ENCODE peak calls at places on chromosomes 13 and 19, in five cellular contexts. One of them, this sample, is unnamed.

GRCh38 chr19:1360818-1361461 is 22.8 kb upstream of the NDUFS7 start:
- DNase-seq in HCT116: no peak
- DNase-seq in AG09309: peak
- DNase-seq in NCI-H1092: peak
- DNase-seq in astrocyte of the spinal cord: peak
- DNase-seq in this sample: no peak

GRCh38 chr19:28466107-28467045 is 746.6 kb downstream of the UQCRFS1 start:
- DNase-seq in HCT116: no peak
- DNase-seq in AG09309: peak
- DNase-seq in NCI-H1092: peak
- DNase-seq in astrocyte of the spinal cord: peak
- DNase-seq in this sample: no peak

GRCh38 chr19:39926170-39926755 is 8.2 kb downstream of the FCGBP start:
- DNase-seq in HCT116: no peak
- DNase-seq in AG09309: no peak
- DNase-seq in NCI-H1092: no peak
- DNase-seq in astrocyte of the spinal cord: no peak
- DNase-seq in this sample: no peak

GRCh38 chr13:71842003-71842402 is 25.0 kb downstream of the DACH1 start:
- DNase-seq in HCT116: no peak
- DNase-seq in AG09309: no peak
- DNase-seq in NCI-H1092: no peak
- DNase-seq in astrocyte of the spinal cord: no peak
- DNase-seq in this sample: no peak

GRCh38 chr19:32691952-32692726 is 518 bp downstream of the NUDT19 start:
- DNase-seq in HCT116: no peak
- DNase-seq in AG09309: peak
- DNase-seq in NCI-H1092: no peak
- DNase-seq in astrocyte of the spinal cord: peak
- DNase-seq in this sample: no peak

GRCh38 chr19:5850743-5851293 is 431 bp downstream of the FUT3 start:
- DNase-seq in HCT116: no peak
- DNase-seq in AG09309: no peak
- DNase-seq in NCI-H1092: no peak
- DNase-seq in astrocyte of the spinal cord: peak
- DNase-seq in this sample: no peak

GRCh38 chr19:4619668-4620294 is 19.5 kb upstream of the TNFAIP8L1 start:
- DNase-seq in HCT116: no peak
- DNase-seq in AG09309: no peak
- DNase-seq in NCI-H1092: no peak
- DNase-seq in astrocyte of the spinal cord: no peak
- DNase-seq in this sample: no peak

GRCh38 chr13:71663431-71663830 is 203.6 kb downstream of the DACH1 start:
- DNase-seq in HCT116: no peak
- DNase-seq in AG09309: no peak
- DNase-seq in NCI-H1092: no peak
- DNase-seq in astrocyte of the spinal cord: peak
- DNase-seq in this sample: no peak

GRCh38 chr19:47427241-47428176 is 8.2 kb upstream of the MEIS3 start:
- DNase-seq in HCT116: peak
- DNase-seq in AG09309: no peak
- DNase-seq in NCI-H1092: peak
- DNase-seq in astrocyte of the spinal cord: peak
- DNase-seq in this sample: no peak

GRCh38 chr13:94412870-94413269 is 66.6 kb downstream of the DCT start:
- DNase-seq in HCT116: no peak
- DNase-seq in AG09309: no peak
- DNase-seq in NCI-H1092: no peak
- DNase-seq in astrocyte of the spinal cord: no peak
- DNase-seq in this sample: no peak

GRCh38 chr19:1214299-1214861 is 8.8 kb downstream of the STK11 start:
- DNase-seq in HCT116: no peak
- DNase-seq in AG09309: no peak
- DNase-seq in NCI-H1092: no peak
- DNase-seq in astrocyte of the spinal cord: no peak
- DNase-seq in this sample: no peak

GRCh38 chr19:3142292-3142670 is 6.4 kb downstream of the GNA15 start:
- DNase-seq in HCT116: peak
- DNase-seq in AG09309: no peak
- DNase-seq in NCI-H1092: no peak
- DNase-seq in astrocyte of the spinal cord: peak
- DNase-seq in this sample: no peak